ENCODE peak calls at places on chromosome 16, in six cellular contexts. M is GM06990, A is EL, N is T-helper 1 cell, Q is H54, X is OCI-M1. I is an unnamed sample.

GRCh38 chr16:3101018-3101840 is 2.1 kb upstream of the ZSCAN10 start:
- DNase-seq in X (peak; percentile 63), M (no peak), Q (no peak), N (peak; percentile 45), A (peak; percentile 41), I (peak; percentile 39)

GRCh38 chr16:31005350-31006085 is 4.9 kb downstream of the STX1B start:
- DNase-seq in X (no peak), Q (no peak), N (no peak), M (no peak), A (no peak), I (peak; percentile 65)

GRCh38 chr16:15492091-15492740 is 57.8 kb downstream of the BMERB1 start:
- DNase-seq in Q (no peak), M (no peak), A (no peak), N (no peak), X (peak; percentile 8), I (no peak)

GRCh38 chr16:77298638-77299360 is 99.6 kb downstream of the SYCE1L start:
- DNase-seq in X (no peak), N (no peak), M (no peak), Q (no peak), A (peak; percentile 97), I (peak; percentile 95)

GRCh38 chr16:97822-98221 is 19.8 kb downstream of the MPG start:
- DNase-seq in Q (peak; percentile 87), A (peak; percentile 65), N (no peak), X (no peak), M (no peak), I (peak; percentile 34)

GRCh38 chr16:9260665-9261064 is 169.2 kb downstream of the HAPSTR1 start:
- DNase-seq in A (no peak), M (no peak), N (no peak), Q (no peak), X (no peak), I (no peak)

GRCh38 chr16:3182608-3183444 is 5.2 kb upstream of the OR1F1 start:
- DNase-seq in A (peak; percentile 81), Q (peak; percentile 66), M (peak; percentile 78), X (peak; percentile 91), N (no peak), I (peak; percentile 75)

GRCh38 chr16:1090620-1091587 is 5.1 kb downstream of the C1QTNF8 start:
- DNase-seq in X (no peak), A (no peak), N (no peak), Q (no peak), M (no peak), I (no peak)

GRCh38 chr16:87129771-87130170 is 187.4 kb downstream of the C16orf95 start:
- DNase-seq in N (no peak), A (peak; percentile 80), X (no peak), Q (peak; percentile 60), M (no peak), I (peak; percentile 60)

GRCh38 chr16:57186630-57187507 is 740 bp downstream of the RSPRY1 start:
- DNase-seq in M (peak; percentile 31), X (peak; percentile 47), Q (no peak), A (peak; percentile 39), N (no peak), I (peak; percentile 56)

GRCh38 chr16:73204359-73205152 is 156.6 kb upstream of the ZFHX3 start:
- DNase-seq in X (no peak), Q (no peak), N (no peak), M (no peak), A (no peak), I (no peak)

GRCh38 chr16:22239131-22239805 is 33.2 kb downstream of the EEF2K start:
- DNase-seq in N (no peak), A (no peak), M (no peak), X (no peak), Q (no peak), I (no peak)

GRCh38 chr16:71723537-71724319 is 773 bp downstream of the PHLPP2 start:
- DNase-seq in X (peak; percentile 77), M (peak; percentile 86), N (peak; percentile 77), A (peak; percentile 70), Q (peak; percentile 78), I (peak; percentile 41)

GRCh38 chr16:68311316-68311620 is 449 bp downstream of the PRMT7 start:
- DNase-seq in N (no peak), X (peak; percentile 75), A (no peak), M (no peak), Q (no peak), I (peak; percentile 35)

GRCh38 chr16:55663770-55664677 is 8.2 kb downstream of the SLC6A2 start:
- DNase-seq in Q (no peak), X (no peak), M (no peak), A (peak; percentile 81), N (no peak), I (no peak)

GRCh38 chr16:15879255-15879804 is 9.1 kb downstream of the CEP20 start:
- DNase-seq in X (peak; percentile 70), A (peak; percentile 75), M (no peak), N (no peak), Q (no peak), I (peak; percentile 95)

GRCh38 chr16:57882797-57883196 is 80.5 kb upstream of the KIFC3 start:
- DNase-seq in N (no peak), A (peak; percentile 49), X (no peak), M (no peak), Q (no peak), I (peak; percentile 28)

I was measured in fibroblast of mammary gland.